ENCODE peak calls at places on chromosomes 5 and 9, in nine cellular contexts. U, P, K, N, Z, L, W, R and H are unnamed samples.

GRCh38 chr5:132776077-132776931 is 735 bp downstream of the SEPTIN8 start:
- DNase-seq in L (no peak), P (no peak), R (peak), Z (peak), W (peak), K (peak), U (peak), N (peak), H (peak)

GRCh38 chr9:7284517-7284916 is 515.1 kb downstream of the DMAC1 start:
- DNase-seq in P (no peak), Z (no peak), R (no peak), K (no peak), W (no peak), N (peak), U (no peak), L (no peak), H (no peak)

GRCh38 chr9:133990366-133991210 is 1.5 kb downstream of the VAV2 start:
- DNase-seq in W (no peak), P (peak), K (peak), N (no peak), R (peak), L (no peak), Z (no peak), U (peak), H (no peak)

GRCh38 chr9:121122450-121123032 is 47.8 kb downstream of the CNTRL start:
- DNase-seq in R (no peak), U (no peak), L (no peak), P (no peak), K (no peak), W (no peak), N (no peak), Z (no peak), H (no peak)

GRCh38 chr9:81305561-81306182 is 383.7 kb downstream of the TLE1 start:
- DNase-seq in K (no peak), W (no peak), L (no peak), R (no peak), U (no peak), Z (no peak), P (no peak), N (no peak), H (no peak)

GRCh38 chr5:91541696-91542095 is 158.6 kb upstream of the ARRDC3 start:
- DNase-seq in K (no peak), Z (no peak), U (no peak), L (peak), P (no peak), N (no peak), R (peak), W (no peak), H (no peak)

GRCh38 chr9:108956098-108956533 is 21.9 kb downstream of the ABITRAM start:
- DNase-seq in N (no peak), P (no peak), R (no peak), L (no peak), U (no peak), Z (no peak), W (no peak), K (no peak), H (no peak)

GRCh38 chr9:89477811-89478583 is 19.9 kb downstream of the SEMA4D start:
- DNase-seq in P (no peak), Z (no peak), N (no peak), K (peak), R (peak), L (peak), U (no peak), W (no peak), H (no peak)

GRCh38 chr9:136541709-136542108 is 4.1 kb downstream of the NOTCH1 start:
- DNase-seq in U (peak), P (no peak), R (no peak), W (no peak), Z (peak), L (no peak), K (no peak), N (no peak), H (peak)

GRCh38 chr5:1881731-1882336 is 891 bp downstream of the IRX4 start:
- DNase-seq in Z (no peak), K (no peak), U (no peak), L (no peak), W (no peak), N (no peak), P (no peak), R (no peak), H (no peak)

GRCh38 chr5:32887390-32887789 is 176.3 kb downstream of the NPR3 start:
- DNase-seq in L (no peak), R (no peak), Z (no peak), U (no peak), W (no peak), P (no peak), K (no peak), N (no peak), H (no peak)

GRCh38 chr9:78004478-78005229 is 27.0 kb downstream of the GNAQ start:
- DNase-seq in R (no peak), Z (no peak), N (no peak), U (no peak), P (no peak), W (no peak), L (no peak), K (peak), H (no peak)

GRCh38 chr9:91411096-91411771 is 12.4 kb downstream of the NFIL3 start:
- DNase-seq in U (no peak), Z (no peak), R (no peak), K (peak), W (no peak), N (no peak), L (no peak), P (no peak), H (no peak)

GRCh38 chr5:50720061-50720460 is 53.6 kb downstream of the PARP8 start:
- DNase-seq in P (no peak), U (no peak), Z (no peak), L (no peak), N (no peak), K (no peak), W (no peak), R (no peak), H (no peak)

GRCh38 chr5:40124367-40124766 is 555.3 kb upstream of the PTGER4 start:
- DNase-seq in L (no peak), U (no peak), W (no peak), Z (no peak), R (no peak), P (no peak), K (no peak), N (no peak), H (no peak)

GRCh38 chr9:18393340-18394130 is 80.4 kb upstream of the ADAMTSL1 start:
- DNase-seq in L (peak), N (no peak), U (peak), K (peak), Z (no peak), P (peak), R (peak), W (no peak), H (peak)

GRCh38 chr9:91424403-91425176 is 958 bp upstream of the NFIL3 start:
- DNase-seq in U (peak), Z (peak), P (peak), L (peak), W (peak), R (peak), N (peak), K (peak), H (peak)

GRCh38 chr9:95521699-95522098 is 4.9 kb upstream of the PTCH1 start:
- DNase-seq in U (no peak), Z (no peak), L (no peak), P (no peak), N (no peak), R (no peak), K (no peak), W (no peak), H (no peak)

GRCh38 chr5:40221796-40222195 is 457.9 kb upstream of the PTGER4 start:
- DNase-seq in K (no peak), N (no peak), U (no peak), Z (no peak), R (peak), P (peak), W (no peak), L (peak), H (no peak)

GRCh38 chr5:131521252-131521651 is 113.8 kb downstream of the RAPGEF6 start:
- DNase-seq in P (no peak), U (no peak), W (no peak), Z (no peak), R (peak), N (no peak), L (peak), K (no peak), H (no peak)

GRCh38 chr5:42994285-42995151 is 45.6 kb downstream of the ANXA2R start:
- DNase-seq in K (peak), P (peak), R (no peak), N (peak), Z (peak), L (peak), U (peak), W (peak), H (peak)

GRCh38 chr5:116265506-116265905 is 180.7 kb downstream of the COMMD10 start:
- DNase-seq in U (no peak), W (no peak), L (no peak), P (no peak), N (no peak), R (no peak), Z (no peak), K (no peak), H (no peak)

GRCh38 chr9:95770653-95771131 is 104.8 kb upstream of the ERCC6L2 start:
- DNase-seq in Z (no peak), W (peak), L (no peak), U (no peak), K (peak), P (no peak), R (no peak), N (peak), H (no peak)

GRCh38 chr5:82257729-82258128 is 20.4 kb downstream of the RPS23 start:
- DNase-seq in L (no peak), U (no peak), P (no peak), N (peak), R (no peak), W (no peak), Z (no peak), K (no peak), H (no peak)

GRCh38 chr5:172407241-172407691 is 47.1 kb downstream of the SH3PXD2B start:
- DNase-seq in L (no peak), R (no peak), U (no peak), W (no peak), P (no peak), N (no peak), K (peak), Z (no peak), H (no peak)

GRCh38 chr5:157324237-157324636 is 58.3 kb downstream of the CYFIP2 start:
- DNase-seq in L (no peak), N (peak), P (no peak), U (no peak), Z (no peak), K (no peak), W (no peak), R (peak), H (no peak)

GRCh38 chr5:59837071-59837470 is 56.5 kb downstream of the PDE4D start:
- DNase-seq in W (no peak), U (no peak), K (peak), Z (no peak), L (no peak), R (no peak), N (no peak), P (no peak), H (no peak)

GRCh38 chr5:124628721-124629596 is 117.5 kb downstream of the ZNF608 start:
- DNase-seq in W (peak), N (peak), Z (no peak), P (peak), K (peak), L (peak), R (peak), U (no peak), H (no peak)

GRCh38 chr9:137538058-137538457 is 12.1 kb downstream of the PNPLA7 start:
- DNase-seq in Z (no peak), U (no peak), P (no peak), R (no peak), K (no peak), N (no peak), L (no peak), W (no peak), H (no peak)